ENCODE peak calls at places on chromosome 12, in nine cellular contexts. G is NCI-H510A; Y is stimulated activated CD4-positive, alpha-beta T cell treated with anti-CD3 and anti-CD28 coated beads, Interleukin-15, amount 100 ng/mL, for 1 hour; H is fibroblast of mammary gland; O is posterior cingulate gyrus; T is hepatocyte; R is NCI-H1436; S is left colon; Q is naive thymus-derived CD4-positive, alpha-beta T cell. F is an unnamed sample.

GRCh38 chr12:120666577-120667390 is 20.2 kb upstream of the MLEC start:
- DNase-seq in G (no peak), Y (no peak), H (no peak), O (no peak), T (no peak), R (no peak), S (no peak), Q (no peak), F (no peak)

GRCh38 chr12:124388679-124389536 is 94.0 kb downstream of the RFLNA start:
- DNase-seq in G (peak; percentile 81), Y (peak; percentile 31), H (peak; percentile 87), O (peak; percentile 86), T (peak; percentile 94), R (peak; percentile 69), S (peak; percentile 87), Q (peak; percentile 68), F (peak; percentile 83)

GRCh38 chr12:104865080-104865479 is 93.0 kb downstream of the SLC41A2 start:
- DNase-seq in G (no peak), Y (no peak), H (no peak), O (no peak), T (no peak), R (no peak), S (no peak), Q (no peak), F (no peak)

GRCh38 chr12:64681200-64682052 is 71.1 kb downstream of the RASSF3 start:
- DNase-seq in G (no peak), Y (no peak), H (no peak), O (no peak), T (no peak), R (no peak), S (no peak), Q (no peak), F (no peak)

GRCh38 chr12:94145231-94145979 is 3.0 kb upstream of the PLXNC1 start:
- DNase-seq in G (no peak), Y (no peak), H (peak; percentile 68), O (no peak), T (peak; percentile 46), R (no peak), S (no peak), Q (no peak), F (peak; percentile 8)

GRCh38 chr12:21940972-21941521 is at the start of gene ABCC9:
- DNase-seq in G (no peak), Y (no peak), H (peak; percentile 58), O (no peak), T (peak; percentile 46), R (no peak), S (peak; percentile 23), Q (peak; percentile 16), F (no peak)

GRCh38 chr12:1613860-1614259 is 15.2 kb upstream of the WNT5B start:
- DNase-seq in G (no peak), Y (no peak), H (no peak), O (no peak), T (no peak), R (no peak), S (no peak), Q (no peak), F (no peak)

GRCh38 chr12:116962197-116962596 is 51.4 kb downstream of the FBXW8 start:
- DNase-seq in G (no peak), Y (no peak), H (no peak), O (no peak), T (no peak), R (no peak), S (no peak), Q (no peak), F (no peak)

GRCh38 chr12:100904270-100904669 is 109.7 kb downstream of the ANO4 start:
- DNase-seq in G (no peak), Y (no peak), H (peak; percentile 76), O (no peak), T (no peak), R (no peak), S (no peak), Q (no peak), F (no peak)

GRCh38 chr12:92656911-92657310 is 45.9 kb upstream of the PLEKHG7 start:
- DNase-seq in G (no peak), Y (no peak), H (no peak), O (no peak), T (no peak), R (no peak), S (no peak), Q (no peak), F (no peak)

GRCh38 chr12:12033589-12034223 is 37.0 kb upstream of the BCL2L14 start:
- DNase-seq in G (no peak), Y (no peak), H (no peak), O (no peak), T (no peak), R (no peak), S (no peak), Q (no peak), F (no peak)

GRCh38 chr12:128852026-128852725 is 1.1 kb upstream of the GLT1D1 start:
- DNase-seq in G (no peak), Y (no peak), H (no peak), O (no peak), T (no peak), R (no peak), S (no peak), Q (no peak), F (no peak)

GRCh38 chr12:21971344-21971743 is 30.1 kb upstream of the ABCC9 start:
- DNase-seq in G (no peak), Y (no peak), H (no peak), O (no peak), T (no peak), R (no peak), S (no peak), Q (no peak), F (no peak)

GRCh38 chr12:98939350-98939749 is 294.3 kb downstream of the APAF1 start:
- DNase-seq in G (no peak), Y (no peak), H (peak; percentile 48), O (no peak), T (peak; percentile 40), R (no peak), S (no peak), Q (no peak), F (peak; percentile 75)

GRCh38 chr12:75908961-75909699 is 122.4 kb downstream of the PHLDA1 start:
- DNase-seq in G (peak; percentile 53), Y (no peak), H (peak; percentile 87), O (peak; percentile 11), T (peak; percentile 77), R (no peak), S (peak; percentile 52), Q (no peak), F (no peak)

GRCh38 chr12:53543539-53543938 is 36.3 kb upstream of the NPFF start:
- DNase-seq in G (peak; percentile 30), Y (peak; percentile 5), H (peak; percentile 79), O (peak; percentile 45), T (peak; percentile 78), R (peak; percentile 37), S (peak; percentile 47), Q (peak; percentile 77), F (peak; percentile 91)

GRCh38 chr12:92596388-92596787 is 106.4 kb upstream of the PLEKHG7 start:
- DNase-seq in G (no peak), Y (no peak), H (peak; percentile 73), O (no peak), T (peak; percentile 22), R (no peak), S (no peak), Q (no peak), F (no peak)

F was measured in hippocampal formation.